ENCODE peak calls at places on chromosomes 4 and X, in ten cellular contexts. S, O, L, G, E, V, C, K, M and Z are unnamed samples.

GRCh38 chr4:8855781-8856245 is 15.8 kb downstream of the HMX1 start:
- DNase-seq in E (no peak), V (peak), G (peak), L (no peak), M (no peak), K (no peak), O (no peak), S (no peak), C (no peak), Z (no peak)

GRCh38 chr4:177718514-177718913 is 276.3 kb upstream of the AGA start:
- DNase-seq in M (no peak), C (no peak), V (no peak), E (no peak), G (no peak), L (no peak), O (no peak), S (no peak), K (no peak), Z (no peak)

GRCh38 chr4:89788243-89789072 is 48.5 kb downstream of the SNCA start:
- DNase-seq in G (no peak), M (no peak), V (peak), S (no peak), K (no peak), E (no peak), C (no peak), L (no peak), O (no peak), Z (no peak)

GRCh38 chr4:79678472-79679202 is 270.6 kb upstream of the GK2 start:
- DNase-seq in G (no peak), O (no peak), V (no peak), K (no peak), S (no peak), E (no peak), M (peak), L (no peak), C (no peak), Z (no peak)

GRCh38 chrX:134533952-134534351 is 74.0 kb downstream of the HPRT1 start:
- DNase-seq in E (no peak), K (no peak), L (no peak), M (no peak), V (no peak), G (no peak), C (no peak), S (no peak), O (no peak), Z (no peak)

GRCh38 chrX:153921070-153921469 is 5.0 kb downstream of the ARHGAP4 start:
- DNase-seq in E (no peak), C (no peak), V (no peak), L (no peak), S (no peak), G (peak), O (no peak), M (no peak), K (no peak), Z (no peak)

GRCh38 chrX:66074920-66075879 is 35.3 kb upstream of the VSIG4 start:
- DNase-seq in V (no peak), L (peak), S (no peak), C (peak), O (peak), K (no peak), E (no peak), M (peak), G (no peak), Z (no peak)

GRCh38 chrX:39398973-39399268 is 597.7 kb downstream of the MID1IP1 start:
- DNase-seq in L (no peak), E (no peak), G (no peak), K (no peak), V (no peak), S (no peak), C (no peak), M (no peak), O (no peak), Z (no peak)

GRCh38 chr4:6229095-6229494 is 28.7 kb upstream of the JAKMIP1 start:
- DNase-seq in E (no peak), L (no peak), S (no peak), C (no peak), M (peak), K (no peak), G (peak), O (no peak), V (no peak), Z (no peak)
- TF ChIP-seq CTCF in E (no peak), L (no peak), S (no peak), C (no peak), M (peak), K (no peak), G (peak), O (no peak), V (no peak), Z (no peak)

GRCh38 chr4:56976878-56977320 is 507 bp downstream of the NOA1 start:
- DNase-seq in S (peak), C (peak), O (peak), G (peak), L (no peak), V (peak), K (no peak), E (peak), M (no peak), Z (peak)
- TF ChIP-seq CTCF in S (no peak), C (no peak), O (peak), G (peak), L (no peak), V (no peak), K (peak), E (no peak), M (no peak), Z (peak)

DNA sequence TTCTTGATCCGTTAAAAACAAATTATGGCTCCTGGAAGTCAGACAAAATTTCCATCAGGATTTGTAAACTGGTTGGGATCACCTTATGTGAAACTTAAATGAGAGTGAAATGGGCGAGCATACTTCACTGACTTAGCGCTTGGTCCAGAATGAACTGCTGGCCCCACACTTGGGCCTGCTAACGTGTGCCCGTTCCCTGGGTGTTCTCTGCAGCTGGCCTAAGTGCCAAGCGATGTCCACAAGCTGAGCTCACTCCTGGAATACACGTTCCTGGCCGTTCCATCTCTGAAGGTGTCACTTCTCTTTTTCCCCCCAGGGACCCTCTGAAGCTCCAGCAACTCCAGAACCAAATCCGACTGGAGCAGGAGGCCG is 132.7 kb downstream of the CBR4 start:
- DNase-seq in L (no peak), C (no peak), M (no peak), K (no peak), G (no peak), E (no peak), V (no peak), O (no peak), S (no peak), Z (no peak)
- TF ChIP-seq CTCF in L (no peak), C (no peak), M (no peak), K (no peak), G (no peak), E (no peak), V (no peak), O (no peak), S (no peak), Z (no peak)

DNA sequence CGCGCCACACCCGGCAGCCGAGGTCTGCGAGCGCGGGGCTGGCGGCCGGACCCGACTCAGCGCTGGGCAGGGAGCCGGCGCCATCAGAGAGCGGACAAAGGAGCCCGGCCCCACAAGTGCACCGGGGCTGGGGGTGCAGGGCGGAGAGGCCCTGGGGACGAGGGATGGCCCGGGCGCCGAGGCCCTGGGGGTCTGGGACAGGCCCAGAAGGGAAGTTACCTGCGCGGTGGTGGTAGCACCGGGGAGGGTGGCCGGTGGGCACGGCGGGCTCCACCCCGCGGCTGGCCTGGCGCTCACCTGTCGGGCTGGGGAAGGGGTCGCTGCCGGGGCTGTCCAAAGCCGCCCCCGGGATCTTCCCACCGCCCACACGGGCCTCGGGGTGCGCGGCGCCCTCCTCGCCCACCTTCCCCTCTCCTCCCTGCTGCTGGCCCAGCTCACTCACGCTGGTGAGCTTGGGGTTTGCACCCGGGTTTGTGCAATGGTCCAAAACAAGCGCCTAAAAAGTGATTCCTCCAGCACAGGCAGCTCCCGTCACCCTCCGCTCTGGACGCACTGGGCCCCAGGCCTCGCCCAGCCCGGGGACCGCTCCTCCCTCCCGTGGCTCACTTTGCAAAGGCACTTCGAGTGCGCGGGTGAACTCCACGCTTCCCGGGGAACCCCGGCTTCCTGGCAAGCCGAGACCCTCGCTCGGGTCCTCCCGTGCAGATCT is at the start of gene CTPS2:
- DNase-seq in L (peak), V (peak), G (peak), K (no peak), S (peak), C (peak), M (peak), E (peak), O (peak), Z (peak)
- TF ChIP-seq CTCF in L (no peak), V (no peak), G (peak), K (no peak), S (no peak), C (no peak), M (no peak), E (no peak), O (no peak), Z (peak)